ENCODE peak calls at places on chromosomes 5 and 9, in seven cellular contexts. F, T, V, I, E, Q and Y are unnamed samples.

GRCh38 chr9:81819859-81820546 is 108.2 kb upstream of the SPATA31D4 start:
- DNase-seq in V (no peak), E (no peak), T (no peak), I (no peak), F (no peak), Q (peak; percentile 38), Y (no peak)

GRCh38 chr5:146745937-146746577 is 132.5 kb downstream of the PPP2R2B start:
- DNase-seq in F (no peak), E (no peak), Q (no peak), V (no peak), I (no peak), T (no peak), Y (no peak)

GRCh38 chr9:123568691-123569342 is 212.8 kb downstream of the CRB2 start:
- DNase-seq in F (no peak), T (no peak), E (no peak), Q (peak; percentile 1), V (no peak), I (no peak), Y (no peak)

GRCh38 chr5:51194626-51195025 is 188.6 kb upstream of the ISL1 start:
- DNase-seq in T (no peak), F (no peak), E (no peak), Q (no peak), V (no peak), I (no peak), Y (no peak)

GRCh38 chr9:78609471-78609870 is 312.5 kb downstream of the PSAT1 start:
- DNase-seq in Q (no peak), F (no peak), I (no peak), T (no peak), V (no peak), E (no peak), Y (no peak)

GRCh38 chr5:127002390-127002789 is 28.0 kb downstream of the MARCHF3 start:
- DNase-seq in I (no peak), F (no peak), V (no peak), Q (peak; percentile 80), E (no peak), T (no peak), Y (no peak)

GRCh38 chr5:157116483-157116954 is 7.7 kb upstream of the HAVCR2 start:
- DNase-seq in V (no peak), I (no peak), E (no peak), T (peak; percentile 19), Q (no peak), F (no peak), Y (peak; percentile 1)

GRCh38 chr9:20361220-20361619 is 261.1 kb downstream of the MLLT3 start:
- DNase-seq in Q (no peak), V (no peak), T (no peak), E (no peak), I (no peak), F (no peak), Y (no peak)

GRCh38 chr9:136351237-136351800 is 12.2 kb downstream of the DNLZ start:
- DNase-seq in F (no peak), Q (no peak), V (no peak), T (no peak), E (no peak), I (no peak), Y (no peak)

GRCh38 chr5:6868170-6868569 is 154.9 kb downstream of the TENT4A start:
- DNase-seq in V (no peak), I (no peak), E (no peak), Q (no peak), F (no peak), T (no peak), Y (no peak)

GRCh38 chr5:180975338-180975737 is 13.3 kb upstream of the BTNL3 start:
- DNase-seq in F (no peak), Q (no peak), T (no peak), I (no peak), E (no peak), V (no peak), Y (no peak)